ENCODE peak calls at places on chromosomes 16 and 17, in six cellular contexts. S is heart right ventricle; L is right atrium auricular region; T is ovary; U is GM23338; N is CD4-positive, alpha-beta T cell. M is an unnamed sample.

GRCh38 chr17:57806083-57806830 is 43.6 kb downstream of the MRPS23 start:
- DNase-seq in L (no peak), U (no peak), S (no peak), T (no peak), N (no peak), M (no peak)

GRCh38 chr17:44548714-44549230 is 8.5 kb upstream of the FZD2 start:
- DNase-seq in L (no peak), N (no peak), S (no peak), T (no peak), U (no peak), M (no peak)

GRCh38 chr17:62614142-62614541 is 13.3 kb upstream of the MRC2 start:
- DNase-seq in U (no peak), S (no peak), L (no peak), T (no peak), N (no peak), M (peak)

GRCh38 chr17:72502940-72503341 is 382.1 kb downstream of the SOX9 start:
- DNase-seq in N (no peak), U (no peak), L (no peak), S (no peak), T (no peak), M (peak)

GRCh38 chr16:89187337-89188063 is 12.8 kb downstream of the SLC22A31 start:
- DNase-seq in T (no peak), U (no peak), N (no peak), L (no peak), S (peak), M (peak)

GRCh38 chr16:47431960-47432359 is 28.9 kb downstream of the ITFG1 start:
- DNase-seq in S (no peak), T (no peak), N (no peak), L (no peak), U (no peak), M (no peak)

GRCh38 chr17:885971-886571 is 93.5 kb downstream of the NXN start:
- DNase-seq in L (peak), S (peak), U (no peak), T (peak), N (no peak), M (no peak)

GRCh38 chr17:73772107-73772705 is 128.0 kb upstream of the SDK2 start:
- DNase-seq in U (no peak), L (no peak), S (no peak), N (no peak), T (no peak), M (no peak)

GRCh38 chr16:4176794-4177438 is 60.7 kb upstream of the ADCY9 start:
- DNase-seq in T (no peak), U (no peak), N (no peak), L (no peak), S (no peak), M (peak)

GRCh38 chr16:89522287-89522686 is 14.1 kb downstream of the SPG7 start:
- DNase-seq in S (no peak), L (no peak), N (no peak), T (no peak), U (no peak), M (no peak)

GRCh38 chr17:41793749-41794602 is 7.5 kb upstream of the JUP start:
- DNase-seq in N (no peak), U (peak), T (peak), L (no peak), S (no peak), M (peak)

GRCh38 chr16:89545831-89546574 is 14.5 kb upstream of the RPL13 start:
- DNase-seq in U (no peak), T (no peak), N (no peak), L (no peak), S (no peak), M (no peak)

GRCh38 chr17:64240741-64241347 is 22.2 kb downstream of the TEX2 start:
- DNase-seq in L (peak), N (no peak), S (peak), T (peak), U (no peak), M (peak)

GRCh38 chr16:2770057-2770780 is 6.9 kb downstream of the ELOB start:
- DNase-seq in N (peak), T (no peak), S (no peak), L (no peak), U (no peak), M (no peak)

GRCh38 chr17:9205520-9206159 is 184.3 kb downstream of the NTN1 start:
- DNase-seq in T (no peak), S (no peak), L (no peak), U (no peak), N (no peak), M (no peak)

GRCh38 chr16:11163761-11164261 is 92.2 kb downstream of the SOCS1 start:
- DNase-seq in T (no peak), S (no peak), N (no peak), L (no peak), U (no peak), M (no peak)

GRCh38 chr17:7747586-7747985 is 30.0 kb downstream of the DNAH2 start:
- DNase-seq in N (no peak), U (no peak), S (no peak), L (no peak), T (no peak), M (peak)

GRCh38 chr17:50271173-50271750 is 3.0 kb upstream of the TMEM92 start:
- DNase-seq in N (no peak), T (no peak), L (no peak), S (no peak), U (no peak), M (no peak)

GRCh38 chr17:51347851-51348584 is 87.7 kb downstream of the UTP18 start:
- DNase-seq in T (no peak), S (no peak), U (no peak), N (no peak), L (no peak), M (no peak)

GRCh38 chr16:31404353-31405064 is 11.4 kb downstream of the ITGAD start:
- DNase-seq in S (no peak), N (no peak), U (no peak), T (no peak), L (no peak), M (peak)

GRCh38 chr17:81329927-81330883 is 35.1 kb upstream of the SLC38A10 start:
- DNase-seq in S (no peak), T (no peak), U (peak), L (no peak), N (no peak), M (no peak)

GRCh38 chr16:62661435-62661834 is 625.2 kb upstream of the CDH8 start:
- DNase-seq in T (no peak), U (no peak), S (no peak), L (no peak), N (no peak), M (no peak)

GRCh38 chr17:80263253-80264047 is 2.8 kb downstream of the RNF213 start:
- DNase-seq in N (peak), U (peak), S (peak), T (peak), L (peak), M (peak)
- TF ChIP-seq CTCF in N (no peak), U (no peak), S (peak), T (no peak), L (peak), M (peak)

GRCh38 chr17:77208217-77208808 is 67.5 kb downstream of the SEC14L1 start:
- DNase-seq in S (no peak), T (peak), U (peak), N (no peak), L (peak), M (peak)
- TF ChIP-seq CTCF in S (peak), T (no peak), U (peak), N (no peak), L (peak), M (peak)

GRCh38 chr17:5473906-5474305 is 5.1 kb upstream of the DHX33 start:
- DNase-seq in U (no peak), S (no peak), N (no peak), T (no peak), L (no peak), M (no peak)
- TF ChIP-seq CTCF in U (no peak), S (no peak), N (no peak), T (no peak), L (no peak), M (no peak)

DNA sequence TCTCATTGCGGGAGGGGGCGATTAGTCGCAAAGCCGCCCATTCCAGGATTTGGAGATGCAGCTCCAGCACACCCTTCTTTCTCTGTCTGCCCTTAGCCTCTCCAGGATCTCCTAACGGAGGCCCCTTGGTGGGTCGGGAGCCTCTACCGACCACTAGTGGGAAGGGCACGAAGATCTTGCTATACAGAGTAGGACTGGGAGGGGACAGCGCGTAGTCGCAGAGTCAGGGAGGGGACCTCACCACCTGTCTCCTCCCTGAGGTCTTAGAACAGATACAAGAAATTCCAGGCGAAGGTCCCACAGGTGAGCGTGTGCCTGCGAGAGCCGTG is 569 bp upstream of the SMTNL2 start:
- DNase-seq in N (no peak), T (peak), U (peak), S (no peak), L (no peak), M (no peak)
- TF ChIP-seq CTCF in N (peak), T (peak), U (peak), S (peak), L (peak), M (peak)

GRCh38 chr16:8937803-8938202 is 25.9 kb downstream of the USP7 start:
- DNase-seq in T (no peak), L (no peak), S (no peak), N (no peak), U (no peak), M (no peak)

GRCh38 chr16:8934601-8935000 is 29.1 kb downstream of the USP7 start:
- DNase-seq in N (no peak), T (no peak), U (no peak), L (no peak), S (no peak), M (no peak)

GRCh38 chr16:8931864-8932263 is 31.8 kb downstream of the USP7 start:
- DNase-seq in T (peak), N (peak), U (peak), L (no peak), S (peak), M (peak)

GRCh38 chr16:8936421-8936820 is 27.3 kb downstream of the USP7 start:
- DNase-seq in U (peak), S (no peak), L (no peak), N (peak), T (no peak), M (peak)

DNA sequence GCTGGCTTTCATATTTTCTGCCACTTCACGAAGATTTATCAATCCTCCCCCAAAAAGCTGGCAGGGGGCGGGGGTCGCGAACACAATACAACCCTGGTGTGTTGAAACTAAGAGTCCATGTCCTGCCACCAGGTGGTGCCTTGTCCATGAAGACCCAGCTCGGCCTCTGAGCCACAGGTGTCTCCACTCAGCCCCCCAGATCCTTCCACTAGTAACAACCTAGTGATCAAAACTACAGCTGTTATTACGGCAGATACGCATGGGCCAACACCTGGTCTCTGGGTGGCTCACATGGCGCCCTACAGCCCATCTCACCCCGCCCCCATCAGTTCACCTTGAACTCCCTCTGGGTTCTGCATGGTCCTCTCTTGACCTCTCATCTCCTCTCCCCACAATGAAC is 27.7 kb downstream of the USP7 start:
- DNase-seq in S (no peak), U (peak), T (no peak), L (no peak), N (no peak), M (peak)
- TF ChIP-seq CTCF in S (no peak), U (peak), T (no peak), L (no peak), N (no peak), M (peak)

GRCh38 chr16:55815320-55815719 is 17.6 kb downstream of the CES1 start:
- DNase-seq in U (no peak), S (no peak), N (no peak), L (no peak), T (no peak), M (no peak)

GRCh38 chr16:55809386-55809785 is 23.5 kb downstream of the CES1 start:
- DNase-seq in L (no peak), U (peak), S (no peak), N (no peak), T (no peak), M (no peak)

GRCh38 chr16:55812951-55813350 is 19.9 kb downstream of the CES1 start:
- DNase-seq in U (no peak), T (no peak), N (no peak), L (no peak), S (no peak), M (no peak)

GRCh38 chr16:55809851-55810250 is 23.0 kb downstream of the CES1 start:
- DNase-seq in S (no peak), U (no peak), N (no peak), T (no peak), L (no peak), M (no peak)

DNA sequence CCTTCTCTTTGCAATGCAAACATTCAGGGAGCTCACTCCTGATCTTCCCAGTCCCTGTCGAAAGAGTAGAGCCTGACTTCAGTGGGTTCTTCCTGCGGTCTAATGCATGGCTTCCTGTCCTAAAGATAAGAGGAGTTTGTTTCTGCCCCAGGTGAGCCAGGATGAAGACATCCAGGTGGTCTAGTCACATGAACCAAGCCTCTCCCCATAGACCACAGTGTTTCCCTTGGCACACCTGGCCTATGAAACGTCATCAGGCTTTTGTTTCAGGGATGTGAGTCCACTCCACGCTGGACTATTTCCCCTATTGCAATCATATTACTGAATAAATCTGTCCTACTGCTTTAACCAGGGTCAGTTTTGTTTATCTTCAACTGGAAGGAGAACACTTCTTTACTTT is 21.1 kb downstream of the CES1 start:
- DNase-seq in U (no peak), S (no peak), L (no peak), N (no peak), T (no peak), M (no peak)
- TF ChIP-seq CTCF in U (no peak), S (no peak), L (no peak), N (no peak), T (no peak), M (no peak)

DNA sequence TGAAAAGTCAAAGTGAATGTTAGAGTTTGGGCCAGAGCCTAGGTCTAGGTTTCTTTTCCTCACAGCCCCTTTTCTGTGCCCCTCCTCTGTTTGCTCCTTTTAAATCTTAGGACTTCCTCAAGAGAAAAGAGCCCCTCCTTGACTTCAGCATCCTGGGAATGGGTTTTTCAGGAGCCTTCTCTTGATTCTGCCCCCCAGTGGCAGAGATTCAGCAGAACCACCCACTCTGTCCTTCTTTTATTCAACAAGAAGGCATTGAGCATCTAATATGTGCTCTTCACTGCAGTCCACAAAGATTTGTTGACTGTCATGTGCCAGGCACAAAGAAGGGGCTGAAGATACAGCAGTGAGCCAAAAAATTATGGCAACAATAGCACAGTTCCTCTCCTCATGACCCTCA is 270.8 kb upstream of the CDH5 start:
- DNase-seq in U (peak), N (no peak), S (no peak), L (no peak), T (no peak), M (no peak)
- TF ChIP-seq CTCF in U (peak), N (no peak), S (no peak), L (no peak), T (no peak), M (peak)

DNA sequence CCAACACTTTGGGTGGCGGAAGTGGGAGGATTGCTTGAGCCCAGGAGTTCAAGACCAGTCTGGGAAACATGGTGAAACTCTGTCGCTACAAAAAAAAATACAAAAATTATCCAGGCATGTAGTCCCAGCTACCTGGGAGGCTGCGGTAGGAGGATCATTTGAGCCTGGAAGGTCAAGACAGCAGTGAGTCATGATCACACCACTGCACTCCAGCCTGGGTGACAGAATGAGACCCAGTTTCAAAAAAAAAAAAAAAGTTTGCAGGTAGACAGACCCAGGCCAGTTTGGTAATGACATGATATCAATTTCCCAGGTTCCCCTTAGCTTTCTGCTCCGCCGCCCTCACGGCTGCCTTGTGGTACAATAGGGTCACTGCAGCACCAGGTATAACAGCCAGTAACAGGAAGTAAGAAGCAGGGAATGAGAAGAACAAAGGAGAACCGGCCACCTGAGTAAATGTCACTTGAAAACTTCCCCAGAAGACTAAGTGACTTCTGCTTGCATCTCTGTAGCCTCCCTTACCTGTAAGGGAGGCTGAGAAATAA is 201.2 kb upstream of the HSBP1 start:
- DNase-seq in U (peak), S (no peak), T (no peak), L (peak), N (no peak), M (no peak)
- TF ChIP-seq CTCF in U (no peak), S (no peak), T (no peak), L (no peak), N (no peak), M (peak)

GRCh38 chr16:23301251-23302044 is 654 bp upstream of the SCNN1B start:
- DNase-seq in T (no peak), S (no peak), U (peak), N (no peak), L (no peak), M (no peak)
- TF ChIP-seq CTCF in T (no peak), S (no peak), U (no peak), N (no peak), L (no peak), M (no peak)

DNA sequence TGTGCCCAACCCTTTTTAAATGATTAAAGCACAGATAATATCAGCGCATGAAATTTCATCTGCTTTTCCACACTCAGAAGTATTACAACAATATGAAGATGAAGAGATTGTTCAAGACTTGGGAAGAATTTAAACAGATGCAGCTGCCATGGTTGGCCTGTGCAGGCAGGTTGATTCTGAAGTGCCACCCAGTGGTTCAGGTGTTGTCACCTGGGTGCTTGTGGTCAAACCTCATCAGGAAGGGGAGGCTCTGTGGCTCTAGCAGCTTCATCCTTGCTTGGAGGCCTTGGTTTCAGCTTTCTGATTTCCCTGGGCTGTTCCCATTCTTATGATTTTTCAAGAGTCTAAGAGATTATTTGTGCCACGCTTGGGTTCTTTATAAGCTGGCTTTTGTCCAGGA is 22.2 kb upstream of the CLEC18C start:
- DNase-seq in N (no peak), T (no peak), U (no peak), L (no peak), S (no peak), M (no peak)
- TF ChIP-seq CTCF in N (no peak), T (no peak), U (no peak), L (no peak), S (no peak), M (no peak)